ENCODE peak calls at places on chromosomes 2 and 18, in four cellular contexts. F is GM12878, R is K562, T is HL-60. X is an unnamed sample.

GRCh38 chr2:155703917-155704316 is 628.6 kb downstream of the NR4A2 start:
- DNase-seq in T (no peak), F (no peak), R (no peak), X (no peak)

GRCh38 chr2:4803396-4803795 is 888.8 kb upstream of the SOX11 start:
- DNase-seq in F (no peak), T (no peak), R (no peak), X (no peak)

GRCh38 chr18:76450452-76450851 is 44.6 kb downstream of the ZNF516 start:
- DNase-seq in R (no peak), F (no peak), T (no peak), X (no peak)

GRCh38 chr2:36511858-36512630 is 85.9 kb downstream of the FEZ2 start:
- DNase-seq in T (no peak), F (no peak), R (peak; percentile 42), X (no peak)

GRCh38 chr2:45382744-45383143 is 228.3 kb downstream of the SRBD1 start:
- DNase-seq in F (no peak), T (no peak), R (no peak), X (no peak)

GRCh38 chr18:51802589-51802988 is 537.4 kb upstream of the DCC start:
- DNase-seq in F (no peak), R (no peak), T (no peak), X (no peak)

GRCh38 chr2:215405722-215406581 is 29.9 kb downstream of the FN1 start:
- DNase-seq in R (no peak), T (no peak), F (no peak), X (no peak)

GRCh38 chr2:105055613-105056012 is 17.7 kb downstream of the MRPS9 start:
- DNase-seq in T (no peak), F (no peak), R (no peak), X (no peak)

GRCh38 chr2:215677466-215677865 is 241.6 kb upstream of the FN1 start:
- DNase-seq in T (no peak), R (no peak), F (no peak), X (no peak)

GRCh38 chr2:177394622-177395021 is 2.0 kb downstream of the AGPS start:
- DNase-seq in F (no peak), T (peak; percentile 18), R (no peak), X (no peak)

GRCh38 chr2:169895294-169895985 is 68.2 kb downstream of the UBR3 start:
- DNase-seq in F (no peak), T (no peak), R (no peak), X (no peak)

GRCh38 chr2:33166287-33166881 is 219.6 kb downstream of the LTBP1 start:
- DNase-seq in T (no peak), F (no peak), R (no peak), X (no peak)

GRCh38 chr18:48442761-48443160 is 33.6 kb upstream of the ZBTB7C start:
- DNase-seq in F (no peak), T (no peak), R (no peak), X (no peak)

GRCh38 chr2:142140434-142140845 is 9.6 kb upstream of the LRP1B start:
- DNase-seq in T (no peak), F (no peak), R (no peak), X (no peak)

GRCh38 chr2:235095569-235095968 is 143.8 kb downstream of the SH3BP4 start:
- DNase-seq in T (no peak), F (no peak), R (no peak), X (no peak)

GRCh38 chr2:229714736-229715541 is 584 bp upstream of the DNER start:
- DNase-seq in F (no peak), R (peak; percentile 34), T (peak; percentile 42), X (peak; percentile 44)

GRCh38 chr2:102235491-102235890 is 48.7 kb downstream of the IL1RL2 start:
- DNase-seq in R (no peak), T (no peak), F (no peak), X (no peak)

GRCh38 chr2:152019732-152020131 is 79.1 kb downstream of the CACNB4 start:
- DNase-seq in R (no peak), T (no peak), F (no peak), X (no peak)

GRCh38 chr2:157076526-157077161 is 180.9 kb upstream of the GALNT5 start:
- DNase-seq in F (peak; percentile 5), R (no peak), T (no peak), X (no peak)

GRCh38 chr2:215748446-215748845 is 264.9 kb downstream of the MREG start:
- DNase-seq in T (no peak), F (no peak), R (no peak), X (no peak)

GRCh38 chr2:171410101-171410500 is 23.7 kb downstream of the METTL8 start:
- DNase-seq in T (no peak), F (no peak), R (no peak), X (no peak)

GRCh38 chr2:227932403-227932802 is 61.0 kb downstream of the DAW1 start:
- DNase-seq in F (no peak), R (no peak), T (no peak), X (no peak)

GRCh38 chr2:26561918-26562810 is 79.0 kb downstream of the CIB4 start:
- DNase-seq in T (no peak), R (peak; percentile 78), F (no peak), X (peak; percentile 53)

GRCh38 chr2:830419-831224 is 120.0 kb upstream of the SNTG2 start:
- DNase-seq in F (no peak), R (no peak), T (no peak), X (no peak)

GRCh38 chr2:30301551-30301950 is 70.2 kb downstream of the LBH start:
- DNase-seq in R (no peak), T (no peak), F (no peak), X (no peak)

GRCh38 chr2:109216332-109216731 is 87.3 kb downstream of the SH3RF3 start:
- DNase-seq in R (no peak), F (no peak), T (peak; percentile 28), X (no peak)

GRCh38 chr18:68177807-68178702 is 536.9 kb downstream of the TMX3 start:
- DNase-seq in T (no peak), F (no peak), R (no peak), X (no peak)

GRCh38 chr18:36798738-36799473 is 29.9 kb downstream of the TPGS2 start:
- DNase-seq in T (no peak), F (no peak), R (peak; percentile 64), X (no peak)

GRCh38 chr2:17309741-17310339 is 208.4 kb downstream of the RAD51AP2 start:
- DNase-seq in R (peak; percentile 69), T (peak; percentile 45), F (no peak), X (no peak)

GRCh38 chr2:201070966-201071304 is 536 bp downstream of the HYCC2 start:
- DNase-seq in R (no peak), T (no peak), F (no peak), X (no peak)

GRCh38 chr2:187169108-187169713 is 278.8 kb downstream of the CALCRL start:
- DNase-seq in F (peak; percentile 7), R (no peak), T (no peak), X (no peak)

GRCh38 chr18:63511285-63511684 is 30.9 kb upstream of the SERPINB12 start:
- DNase-seq in R (peak; percentile 6), F (no peak), T (peak; percentile 56), X (no peak)

GRCh38 chr2:156380117-156380645 is 47.7 kb upstream of the NR4A2 start:
- DNase-seq in F (peak; percentile 45), R (no peak), T (no peak), X (no peak)

GRCh38 chr2:237199082-237199481 is 113.4 kb downstream of the COPS8 start:
- DNase-seq in R (no peak), T (no peak), F (no peak), X (no peak)

GRCh38 chr2:179050735-179051134 is 798 bp upstream of the CCDC141 start:
- DNase-seq in T (no peak), F (no peak), R (no peak), X (no peak)

DNA sequence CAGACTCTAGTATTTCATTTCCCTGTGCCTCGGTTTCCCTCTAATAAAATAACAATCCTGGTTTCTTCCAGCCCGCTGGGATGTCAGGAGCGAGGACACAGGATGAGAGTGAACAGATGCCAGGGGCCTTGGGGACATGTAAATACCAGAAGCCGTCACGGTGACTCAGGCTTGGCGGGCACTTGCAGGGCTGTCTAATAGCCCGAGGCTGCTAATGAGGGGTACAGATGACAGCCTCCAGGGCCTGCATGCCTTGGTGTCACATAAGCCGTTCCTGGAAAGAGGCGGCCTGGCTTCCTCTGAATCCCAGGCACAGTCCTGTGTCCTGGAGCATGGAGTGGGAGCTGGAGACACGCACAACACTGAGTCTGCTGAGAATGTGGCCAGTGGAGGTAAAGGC is 28.2 kb downstream of the HS1BP3 start:
- DNase-seq in R (no peak), T (no peak), F (no peak), X (no peak)
- TF ChIP-seq POLR2AphosphoS5 in R (no peak), T (no peak), F (no peak), X (no peak)

DNA sequence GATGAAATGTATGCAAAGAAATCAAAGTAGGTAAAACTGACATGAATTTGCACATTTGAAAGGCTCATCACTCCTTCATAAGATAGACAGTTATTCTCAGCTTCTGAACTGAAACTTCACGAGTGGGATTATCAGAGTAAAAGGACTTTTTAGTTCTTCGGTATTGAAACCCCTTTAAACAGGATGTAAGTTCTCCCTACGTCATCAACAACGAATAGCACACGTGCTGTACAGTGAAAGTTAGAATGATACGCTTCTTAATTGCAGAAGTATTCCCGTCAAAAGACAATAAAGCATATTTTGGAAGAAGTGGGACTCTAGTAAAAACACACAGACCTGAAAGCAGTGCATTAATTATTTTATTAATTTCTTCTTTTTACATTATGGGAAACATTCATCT is 45.7 kb downstream of the TGIF1 start:
- DNase-seq in F (no peak), R (no peak), T (no peak), X (no peak)
- TF ChIP-seq SPI1 in F (no peak), R (no peak), T (no peak), X (no peak)

GRCh38 chr2:159051656-159052055 is 83.2 kb downstream of the TANC1 start:
- DNase-seq in R (no peak), F (no peak), T (no peak), X (no peak)

GRCh38 chr2:159052157-159052561 is 83.7 kb downstream of the TANC1 start:
- DNase-seq in R (no peak), T (no peak), F (no peak), X (no peak)

GRCh38 chr2:159054985-159055384 is 86.5 kb downstream of the TANC1 start:
- DNase-seq in R (no peak), T (no peak), F (no peak), X (no peak)

GRCh38 chr2:159054032-159054334 is 85.5 kb downstream of the TANC1 start:
- DNase-seq in T (no peak), F (no peak), R (no peak), X (no peak)

GRCh38 chr2:159053186-159054031 is 85.0 kb downstream of the TANC1 start:
- DNase-seq in F (no peak), T (no peak), R (no peak), X (no peak)
- TF ChIP-seq POLR2AphosphoS5 in F (no peak), T (no peak), R (no peak), X (no peak)

GRCh38 chr2:100739735-100740432 is 80.1 kb upstream of the NPAS2 start:
- DNase-seq in R (peak; percentile 20), F (no peak), T (no peak), X (no peak)

GRCh38 chr2:100744589-100744988 is 75.3 kb upstream of the NPAS2 start:
- DNase-seq in R (no peak), T (no peak), F (no peak), X (no peak)

GRCh38 chr2:100744184-100744583 is 75.8 kb upstream of the NPAS2 start:
- DNase-seq in F (no peak), T (no peak), R (no peak), X (no peak)

GRCh38 chr2:100742884-100743283 is 77.1 kb upstream of the NPAS2 start:
- DNase-seq in T (no peak), F (no peak), R (no peak), X (no peak)

GRCh38 chr2:100741880-100742814 is 77.8 kb upstream of the NPAS2 start:
- DNase-seq in T (no peak), F (no peak), R (no peak), X (no peak)
- TF ChIP-seq SPI1 in T (no peak), F (no peak), R (no peak), X (no peak)

GRCh38 chr2:20992201-20992711 is 51.6 kb downstream of the APOB start:
- DNase-seq in F (no peak), R (no peak), T (no peak), X (no peak)
- TF ChIP-seq POLR2AphosphoS5 in F (no peak), R (no peak), T (no peak), X (no peak)

X was measured in GM12891.